ENCODE peak calls at places on chromosome 1, in nine cellular contexts. One of them, this sample, is unnamed.

GRCh38 chr1:62131093-62131725 is 63.4 kb upstream of the L1TD1 start:
- DNase-seq in adrenal gland: peak; percentile 34
- DNase-seq in H7: peak; percentile 77
- DNase-seq in hepatocyte: peak; percentile 83
- DNase-seq in stimulated activated CD4-positive, alpha-beta T cell treated with anti-CD3 and anti-CD28 coated beads, Interleukin-2, amount 100 ng/mL, for 48 hours: peak; percentile 24
- DNase-seq in Caki2: peak; percentile 38
- DNase-seq in stimulated activated CD8-positive, alpha-beta memory T cell treated with anti-CD3 and anti-CD28 coated beads, Interleukin-12 subunit alpha, Interleukin-12 subunit beta, amount 100 ng/mL, for 1 hour: no peak
- DNase-seq in H54: peak; percentile 50
- DNase-seq in tibial artery: no peak
- DNase-seq in this sample: no peak

GRCh38 chr1:156098782-156099181 is 15.7 kb upstream of the LMNA start:
- DNase-seq in adrenal gland: no peak
- DNase-seq in H7: no peak
- DNase-seq in hepatocyte: no peak
- DNase-seq in stimulated activated CD4-positive, alpha-beta T cell treated with anti-CD3 and anti-CD28 coated beads, Interleukin-2, amount 100 ng/mL, for 48 hours: no peak
- DNase-seq in Caki2: no peak
- DNase-seq in stimulated activated CD8-positive, alpha-beta memory T cell treated with anti-CD3 and anti-CD28 coated beads, Interleukin-12 subunit alpha, Interleukin-12 subunit beta, amount 100 ng/mL, for 1 hour: no peak
- DNase-seq in H54: no peak
- DNase-seq in tibial artery: no peak
- DNase-seq in this sample: no peak

GRCh38 chr1:16048573-16049189 is 5.1 kb downstream of the CLCNKB start:
- DNase-seq in adrenal gland: no peak
- DNase-seq in H7: peak; percentile 96
- DNase-seq in hepatocyte: peak; percentile 88
- DNase-seq in stimulated activated CD4-positive, alpha-beta T cell treated with anti-CD3 and anti-CD28 coated beads, Interleukin-2, amount 100 ng/mL, for 48 hours: no peak
- DNase-seq in Caki2: no peak
- DNase-seq in stimulated activated CD8-positive, alpha-beta memory T cell treated with anti-CD3 and anti-CD28 coated beads, Interleukin-12 subunit alpha, Interleukin-12 subunit beta, amount 100 ng/mL, for 1 hour: no peak
- DNase-seq in H54: no peak
- DNase-seq in tibial artery: no peak
- DNase-seq in this sample: no peak

GRCh38 chr1:164982545-164982944 is 374.0 kb downstream of the LMX1A start:
- DNase-seq in adrenal gland: no peak
- DNase-seq in H7: no peak
- DNase-seq in hepatocyte: no peak
- DNase-seq in stimulated activated CD4-positive, alpha-beta T cell treated with anti-CD3 and anti-CD28 coated beads, Interleukin-2, amount 100 ng/mL, for 48 hours: no peak
- DNase-seq in Caki2: no peak
- DNase-seq in stimulated activated CD8-positive, alpha-beta memory T cell treated with anti-CD3 and anti-CD28 coated beads, Interleukin-12 subunit alpha, Interleukin-12 subunit beta, amount 100 ng/mL, for 1 hour: no peak
- DNase-seq in H54: no peak
- DNase-seq in tibial artery: no peak
- DNase-seq in this sample: no peak

GRCh38 chr1:17438176-17438976 is 1.1 kb downstream of the RCC2 start:
- DNase-seq in adrenal gland: peak; percentile 62
- DNase-seq in H7: peak; percentile 88
- DNase-seq in hepatocyte: peak; percentile 76
- DNase-seq in stimulated activated CD4-positive, alpha-beta T cell treated with anti-CD3 and anti-CD28 coated beads, Interleukin-2, amount 100 ng/mL, for 48 hours: peak; percentile 69
- DNase-seq in Caki2: peak; percentile 78
- DNase-seq in stimulated activated CD8-positive, alpha-beta memory T cell treated with anti-CD3 and anti-CD28 coated beads, Interleukin-12 subunit alpha, Interleukin-12 subunit beta, amount 100 ng/mL, for 1 hour: peak; percentile 21
- DNase-seq in H54: no peak
- DNase-seq in tibial artery: peak; percentile 79
- DNase-seq in this sample: no peak

GRCh38 chr1:42962641-42963377 is 4.1 kb upstream of the SLC2A1 start:
- DNase-seq in adrenal gland: no peak
- DNase-seq in H7: peak; percentile 80
- DNase-seq in hepatocyte: peak; percentile 78
- DNase-seq in stimulated activated CD4-positive, alpha-beta T cell treated with anti-CD3 and anti-CD28 coated beads, Interleukin-2, amount 100 ng/mL, for 48 hours: no peak
- DNase-seq in Caki2: peak; percentile 83
- DNase-seq in stimulated activated CD8-positive, alpha-beta memory T cell treated with anti-CD3 and anti-CD28 coated beads, Interleukin-12 subunit alpha, Interleukin-12 subunit beta, amount 100 ng/mL, for 1 hour: no peak
- DNase-seq in H54: no peak
- DNase-seq in tibial artery: peak; percentile 96
- DNase-seq in this sample: no peak

GRCh38 chr1:175599212-175599681 is 144.1 kb downstream of the TNR start:
- DNase-seq in adrenal gland: no peak
- DNase-seq in H7: peak; percentile 82
- DNase-seq in hepatocyte: peak; percentile 20
- DNase-seq in stimulated activated CD4-positive, alpha-beta T cell treated with anti-CD3 and anti-CD28 coated beads, Interleukin-2, amount 100 ng/mL, for 48 hours: no peak
- DNase-seq in Caki2: no peak
- DNase-seq in stimulated activated CD8-positive, alpha-beta memory T cell treated with anti-CD3 and anti-CD28 coated beads, Interleukin-12 subunit alpha, Interleukin-12 subunit beta, amount 100 ng/mL, for 1 hour: no peak
- DNase-seq in H54: no peak
- DNase-seq in tibial artery: no peak
- DNase-seq in this sample: no peak

GRCh38 chr1:200869376-200869752 is 3.4 kb upstream of the GPR25 start:
- DNase-seq in adrenal gland: no peak
- DNase-seq in H7: no peak
- DNase-seq in hepatocyte: no peak
- DNase-seq in stimulated activated CD4-positive, alpha-beta T cell treated with anti-CD3 and anti-CD28 coated beads, Interleukin-2, amount 100 ng/mL, for 48 hours: no peak
- DNase-seq in Caki2: no peak
- DNase-seq in stimulated activated CD8-positive, alpha-beta memory T cell treated with anti-CD3 and anti-CD28 coated beads, Interleukin-12 subunit alpha, Interleukin-12 subunit beta, amount 100 ng/mL, for 1 hour: no peak
- DNase-seq in H54: no peak
- DNase-seq in tibial artery: no peak
- DNase-seq in this sample: no peak

GRCh38 chr1:165903672-165904071 is 76.3 kb downstream of the UCK2 start:
- DNase-seq in adrenal gland: peak; percentile 26
- DNase-seq in H7: no peak
- DNase-seq in hepatocyte: no peak
- DNase-seq in stimulated activated CD4-positive, alpha-beta T cell treated with anti-CD3 and anti-CD28 coated beads, Interleukin-2, amount 100 ng/mL, for 48 hours: no peak
- DNase-seq in Caki2: peak; percentile 26
- DNase-seq in stimulated activated CD8-positive, alpha-beta memory T cell treated with anti-CD3 and anti-CD28 coated beads, Interleukin-12 subunit alpha, Interleukin-12 subunit beta, amount 100 ng/mL, for 1 hour: no peak
- DNase-seq in H54: no peak
- DNase-seq in tibial artery: no peak
- DNase-seq in this sample: no peak

GRCh38 chr1:55696181-55696580 is 481.0 kb upstream of the USP24 start:
- DNase-seq in adrenal gland: no peak
- DNase-seq in H7: no peak
- DNase-seq in hepatocyte: no peak
- DNase-seq in stimulated activated CD4-positive, alpha-beta T cell treated with anti-CD3 and anti-CD28 coated beads, Interleukin-2, amount 100 ng/mL, for 48 hours: no peak
- DNase-seq in Caki2: no peak
- DNase-seq in stimulated activated CD8-positive, alpha-beta memory T cell treated with anti-CD3 and anti-CD28 coated beads, Interleukin-12 subunit alpha, Interleukin-12 subunit beta, amount 100 ng/mL, for 1 hour: no peak
- DNase-seq in H54: peak; percentile 11
- DNase-seq in tibial artery: peak; percentile 80
- DNase-seq in this sample: no peak

GRCh38 chr1:98920441-98921110 is 84.1 kb downstream of the PLPPR5 start:
- DNase-seq in adrenal gland: no peak
- DNase-seq in H7: no peak
- DNase-seq in hepatocyte: no peak
- DNase-seq in stimulated activated CD4-positive, alpha-beta T cell treated with anti-CD3 and anti-CD28 coated beads, Interleukin-2, amount 100 ng/mL, for 48 hours: no peak
- DNase-seq in Caki2: peak; percentile 22
- DNase-seq in stimulated activated CD8-positive, alpha-beta memory T cell treated with anti-CD3 and anti-CD28 coated beads, Interleukin-12 subunit alpha, Interleukin-12 subunit beta, amount 100 ng/mL, for 1 hour: no peak
- DNase-seq in H54: peak; percentile 25
- DNase-seq in tibial artery: no peak
- DNase-seq in this sample: no peak

GRCh38 chr1:41482001-41482765 is 2.3 kb downstream of the EDN2 start:
- DNase-seq in adrenal gland: peak; percentile 62
- DNase-seq in H7: no peak
- DNase-seq in hepatocyte: no peak
- DNase-seq in stimulated activated CD4-positive, alpha-beta T cell treated with anti-CD3 and anti-CD28 coated beads, Interleukin-2, amount 100 ng/mL, for 48 hours: no peak
- DNase-seq in Caki2: peak; percentile 56
- DNase-seq in stimulated activated CD8-positive, alpha-beta memory T cell treated with anti-CD3 and anti-CD28 coated beads, Interleukin-12 subunit alpha, Interleukin-12 subunit beta, amount 100 ng/mL, for 1 hour: no peak
- DNase-seq in H54: no peak
- DNase-seq in tibial artery: no peak
- DNase-seq in this sample: no peak

GRCh38 chr1:223716302-223716862 is 4.0 kb downstream of the CAPN2 start:
- DNase-seq in adrenal gland: no peak
- DNase-seq in H7: no peak
- DNase-seq in hepatocyte: peak; percentile 26
- DNase-seq in stimulated activated CD4-positive, alpha-beta T cell treated with anti-CD3 and anti-CD28 coated beads, Interleukin-2, amount 100 ng/mL, for 48 hours: no peak
- DNase-seq in Caki2: no peak
- DNase-seq in stimulated activated CD8-positive, alpha-beta memory T cell treated with anti-CD3 and anti-CD28 coated beads, Interleukin-12 subunit alpha, Interleukin-12 subunit beta, amount 100 ng/mL, for 1 hour: no peak
- DNase-seq in H54: no peak
- DNase-seq in tibial artery: no peak
- DNase-seq in this sample: no peak

GRCh38 chr1:221667504-221667903 is 74.4 kb downstream of the DUSP10 start:
- DNase-seq in adrenal gland: no peak
- DNase-seq in H7: no peak
- DNase-seq in hepatocyte: peak; percentile 45
- DNase-seq in stimulated activated CD4-positive, alpha-beta T cell treated with anti-CD3 and anti-CD28 coated beads, Interleukin-2, amount 100 ng/mL, for 48 hours: no peak
- DNase-seq in Caki2: peak; percentile 32
- DNase-seq in stimulated activated CD8-positive, alpha-beta memory T cell treated with anti-CD3 and anti-CD28 coated beads, Interleukin-12 subunit alpha, Interleukin-12 subunit beta, amount 100 ng/mL, for 1 hour: no peak
- DNase-seq in H54: no peak
- DNase-seq in tibial artery: no peak
- DNase-seq in this sample: peak; percentile 3

GRCh38 chr1:187264995-187265602 is 436.4 kb downstream of the PLA2G4A start:
- DNase-seq in adrenal gland: peak; percentile 16
- DNase-seq in H7: peak; percentile 8
- DNase-seq in hepatocyte: peak; percentile 77
- DNase-seq in stimulated activated CD4-positive, alpha-beta T cell treated with anti-CD3 and anti-CD28 coated beads, Interleukin-2, amount 100 ng/mL, for 48 hours: no peak
- DNase-seq in Caki2: peak; percentile 38
- DNase-seq in stimulated activated CD8-positive, alpha-beta memory T cell treated with anti-CD3 and anti-CD28 coated beads, Interleukin-12 subunit alpha, Interleukin-12 subunit beta, amount 100 ng/mL, for 1 hour: no peak
- DNase-seq in H54: peak; percentile 10
- DNase-seq in tibial artery: no peak
- DNase-seq in this sample: peak; percentile 50

GRCh38 chr1:54188291-54188690 is 11.5 kb downstream of the CYB5RL start:
- DNase-seq in adrenal gland: no peak
- DNase-seq in H7: no peak
- DNase-seq in hepatocyte: no peak
- DNase-seq in stimulated activated CD4-positive, alpha-beta T cell treated with anti-CD3 and anti-CD28 coated beads, Interleukin-2, amount 100 ng/mL, for 48 hours: no peak
- DNase-seq in Caki2: no peak
- DNase-seq in stimulated activated CD8-positive, alpha-beta memory T cell treated with anti-CD3 and anti-CD28 coated beads, Interleukin-12 subunit alpha, Interleukin-12 subunit beta, amount 100 ng/mL, for 1 hour: no peak
- DNase-seq in H54: no peak
- DNase-seq in tibial artery: no peak
- DNase-seq in this sample: no peak

GRCh38 chr1:201947697-201948008 is 1.3 kb upstream of the LMOD1 start:
- DNase-seq in adrenal gland: no peak
- DNase-seq in H7: no peak
- DNase-seq in hepatocyte: no peak
- DNase-seq in stimulated activated CD4-positive, alpha-beta T cell treated with anti-CD3 and anti-CD28 coated beads, Interleukin-2, amount 100 ng/mL, for 48 hours: no peak
- DNase-seq in Caki2: no peak
- DNase-seq in stimulated activated CD8-positive, alpha-beta memory T cell treated with anti-CD3 and anti-CD28 coated beads, Interleukin-12 subunit alpha, Interleukin-12 subunit beta, amount 100 ng/mL, for 1 hour: no peak
- DNase-seq in H54: no peak
- DNase-seq in tibial artery: no peak
- DNase-seq in this sample: no peak

GRCh38 chr1:59237905-59238304 is 59.0 kb upstream of the FGGY start:
- DNase-seq in adrenal gland: no peak
- DNase-seq in H7: no peak
- DNase-seq in hepatocyte: no peak
- DNase-seq in stimulated activated CD4-positive, alpha-beta T cell treated with anti-CD3 and anti-CD28 coated beads, Interleukin-2, amount 100 ng/mL, for 48 hours: no peak
- DNase-seq in Caki2: no peak
- DNase-seq in stimulated activated CD8-positive, alpha-beta memory T cell treated with anti-CD3 and anti-CD28 coated beads, Interleukin-12 subunit alpha, Interleukin-12 subunit beta, amount 100 ng/mL, for 1 hour: no peak
- DNase-seq in H54: no peak
- DNase-seq in tibial artery: no peak
- DNase-seq in this sample: no peak

GRCh38 chr1:161506336-161507223 is 1.3 kb downstream of the FCGR2A start:
- DNase-seq in adrenal gland: peak; percentile 45
- DNase-seq in H7: peak; percentile 33
- DNase-seq in hepatocyte: peak; percentile 37
- DNase-seq in stimulated activated CD4-positive, alpha-beta T cell treated with anti-CD3 and anti-CD28 coated beads, Interleukin-2, amount 100 ng/mL, for 48 hours: no peak
- DNase-seq in Caki2: no peak
- DNase-seq in stimulated activated CD8-positive, alpha-beta memory T cell treated with anti-CD3 and anti-CD28 coated beads, Interleukin-12 subunit alpha, Interleukin-12 subunit beta, amount 100 ng/mL, for 1 hour: no peak
- DNase-seq in H54: no peak
- DNase-seq in tibial artery: no peak
- DNase-seq in this sample: no peak

GRCh38 chr1:115783311-115783710 is 14.8 kb upstream of the CASQ2 start:
- DNase-seq in adrenal gland: no peak
- DNase-seq in H7: no peak
- DNase-seq in hepatocyte: no peak
- DNase-seq in stimulated activated CD4-positive, alpha-beta T cell treated with anti-CD3 and anti-CD28 coated beads, Interleukin-2, amount 100 ng/mL, for 48 hours: no peak
- DNase-seq in Caki2: no peak
- DNase-seq in stimulated activated CD8-positive, alpha-beta memory T cell treated with anti-CD3 and anti-CD28 coated beads, Interleukin-12 subunit alpha, Interleukin-12 subunit beta, amount 100 ng/mL, for 1 hour: no peak
- DNase-seq in H54: no peak
- DNase-seq in tibial artery: no peak
- DNase-seq in this sample: no peak